ENCODE peak calls at places on chromosomes 6 and 20, in nine cellular contexts. C is hippocampal formation, H is HEK293T, I is NCI-H1092, K is iris pigment epithelial cell, P is SW 1271, N is astrocyte of the spinal cord, T is anterior cingulate cortex, R is activated T-cell treated with anti-CD3 and anti-CD28 coated beads for 1 hour. F is an unnamed sample.

GRCh38 chr6:7479801-7480266 is 61.6 kb upstream of the DSP start:
- DNase-seq in C (no peak), H (peak), I (no peak), K (peak), P (no peak), N (no peak), T (no peak), R (no peak), F (peak)

GRCh38 chr6:128567029-128567428 is 46.6 kb upstream of the PTPRK start:
- DNase-seq in C (no peak), H (no peak), I (no peak), K (no peak), P (no peak), N (peak), T (no peak), R (no peak), F (no peak)

GRCh38 chr6:116387374-116387773 is 16.6 kb downstream of the DSE start:
- DNase-seq in C (no peak), H (no peak), I (no peak), K (peak), P (peak), N (peak), T (no peak), R (no peak), F (no peak)

GRCh38 chr20:57380081-57380750 is 11.0 kb upstream of the RBM38 start:
- DNase-seq in C (no peak), H (no peak), I (no peak), K (no peak), P (no peak), N (no peak), T (no peak), R (no peak), F (peak)

GRCh38 chr20:44120676-44121425 is 66.1 kb downstream of the JPH2 start:
- DNase-seq in C (no peak), H (no peak), I (no peak), K (no peak), P (no peak), N (no peak), T (no peak), R (no peak), F (no peak)

GRCh38 chr20:8032499-8032898 is 12.9 kb upstream of the TMX4 start:
- DNase-seq in C (no peak), H (no peak), I (no peak), K (no peak), P (no peak), N (no peak), T (no peak), R (no peak), F (no peak)

GRCh38 chr6:24584390-24584735 is 61.6 kb downstream of the KIAA0319 start:
- DNase-seq in C (no peak), H (peak), I (peak), K (no peak), P (no peak), N (no peak), T (no peak), R (no peak), F (no peak)

GRCh38 chr6:106972500-106972899 is 2.0 kb downstream of the CD24 start:
- DNase-seq in C (no peak), H (peak), I (peak), K (no peak), P (no peak), N (peak), T (no peak), R (no peak), F (no peak)

GRCh38 chr6:129251669-129252376 is 368.9 kb downstream of the LAMA2 start:
- DNase-seq in C (peak), H (peak), I (no peak), K (peak), P (peak), N (peak), T (no peak), R (peak), F (peak)

GRCh38 chr6:45619994-45620471 is 242.3 kb upstream of the SUPT3H start:
- DNase-seq in C (no peak), H (no peak), I (no peak), K (peak), P (no peak), N (peak), T (no peak), R (no peak), F (no peak)

GRCh38 chr6:43355862-43356590 is 13.4 kb downstream of the ZNF318 start:
- DNase-seq in C (peak), H (peak), I (no peak), K (peak), P (peak), N (no peak), T (no peak), R (no peak), F (no peak)

GRCh38 chr6:80541186-80541585 is 434.7 kb downstream of the BCKDHB start:
- DNase-seq in C (no peak), H (no peak), I (no peak), K (peak), P (peak), N (peak), T (no peak), R (no peak), F (no peak)

GRCh38 chr6:121691126-121691540 is 255.7 kb downstream of the GJA1 start:
- DNase-seq in C (no peak), H (no peak), I (no peak), K (peak), P (peak), N (peak), T (no peak), R (no peak), F (no peak)

GRCh38 chr6:157995458-157995857 is 13.8 kb downstream of the SYNJ2 start:
- DNase-seq in C (no peak), H (no peak), I (no peak), K (no peak), P (no peak), N (no peak), T (no peak), R (no peak), F (no peak)

GRCh38 chr6:104159045-104159618 is 700.6 kb downstream of the HACE1 start:
- DNase-seq in C (no peak), H (no peak), I (no peak), K (no peak), P (no peak), N (no peak), T (no peak), R (no peak), F (no peak)

GRCh38 chr6:158816329-158816728 is 2.8 kb downstream of the EZR start:
- DNase-seq in C (no peak), H (no peak), I (no peak), K (peak), P (no peak), N (peak), T (no peak), R (no peak), F (no peak)

F was measured in ureter.